ENCODE peak calls at places on chromosomes 12 and 14, in seven cellular contexts. V, B, X, K, I, L and U are unnamed samples.

GRCh38 chr12:30286345-30286926 is 409.2 kb downstream of the IPO8 start:
- DNase-seq in I (peak), V (peak), L (no peak), K (no peak), B (no peak), X (no peak), U (no peak)

GRCh38 chr12:47281667-47282171 is 202.0 kb upstream of the AMIGO2 start:
- DNase-seq in K (no peak), V (no peak), L (no peak), X (no peak), I (peak), B (no peak), U (no peak)

GRCh38 chr12:66603981-66604380 is 74.9 kb downstream of the GRIP1 start:
- DNase-seq in L (no peak), K (no peak), B (no peak), I (no peak), X (no peak), V (no peak), U (no peak)

GRCh38 chr12:50218386-50218785 is 51.2 kb upstream of the CERS5 start:
- DNase-seq in I (no peak), X (no peak), L (no peak), B (no peak), V (no peak), K (no peak), U (no peak)

GRCh38 chr12:2614341-2614740 is 180.4 kb upstream of the FKBP4 start:
- DNase-seq in K (no peak), B (no peak), V (no peak), I (no peak), L (no peak), X (no peak), U (no peak)

GRCh38 chr14:92693998-92694780 is 54.2 kb downstream of the LGMN start:
- DNase-seq in X (no peak), L (no peak), I (peak), V (no peak), B (no peak), K (no peak), U (no peak)

GRCh38 chr14:55582741-55583140 is 2.7 kb downstream of the KTN1 start:
- DNase-seq in L (no peak), V (no peak), B (no peak), I (no peak), X (no peak), K (no peak), U (no peak)

GRCh38 chr12:58393152-58393551 is 451.8 kb downstream of the ATP23 start:
- DNase-seq in B (no peak), L (no peak), X (peak), K (no peak), I (no peak), V (no peak), U (no peak)

GRCh38 chr12:115075552-115076170 is 391.7 kb upstream of the TBX3 start:
- DNase-seq in X (no peak), L (no peak), I (peak), K (no peak), B (no peak), V (no peak), U (no peak)

GRCh38 chr12:43285248-43285647 is 266.8 kb downstream of the ADAMTS20 start:
- DNase-seq in L (no peak), B (no peak), I (no peak), V (no peak), X (peak), K (no peak), U (no peak)

GRCh38 chr12:38502016-38502415 is 185.4 kb downstream of the ALG10B start:
- DNase-seq in K (no peak), V (no peak), X (no peak), I (no peak), L (no peak), B (no peak), U (no peak)

GRCh38 chr12:108117163-108117849 is 11.8 kb upstream of the WSCD2 start:
- DNase-seq in V (peak), K (no peak), B (no peak), L (no peak), I (peak), X (no peak), U (no peak)

GRCh38 chr12:39505025-39505424 is 62.1 kb upstream of the KIF21A start:
- DNase-seq in L (no peak), B (no peak), K (no peak), V (no peak), X (no peak), I (no peak), U (no peak)

GRCh38 chr12:44628180-44628579 is 247.9 kb downstream of the NELL2 start:
- DNase-seq in I (no peak), B (no peak), V (no peak), X (no peak), K (no peak), L (no peak), U (no peak)

GRCh38 chr12:16238661-16239060 is 38.8 kb downstream of the SLC15A5 start:
- DNase-seq in K (no peak), X (no peak), I (no peak), L (no peak), V (no peak), B (no peak), U (no peak)

GRCh38 chr14:104040539-104040938 is 45.0 kb upstream of the ASPG start:
- DNase-seq in B (no peak), I (no peak), K (no peak), L (no peak), V (no peak), X (no peak), U (no peak)

GRCh38 chr12:48980389-48980952 is 2.3 kb downstream of the WNT1 start:
- DNase-seq in V (peak), L (peak), K (no peak), X (no peak), B (peak), I (no peak), U (no peak)

GRCh38 chr12:55933158-55933798 is 2.3 kb downstream of the DGKA start:
- DNase-seq in L (no peak), I (no peak), K (no peak), X (peak), V (no peak), B (no peak), U (no peak)

GRCh38 chr14:67260965-67261364 is 19.7 kb downstream of the PALS1 start:
- DNase-seq in X (no peak), I (no peak), K (no peak), L (no peak), V (no peak), B (no peak), U (no peak)

GRCh38 chr14:68974759-68975347 is 4.2 kb downstream of the ACTN1 start:
- DNase-seq in V (no peak), I (no peak), L (no peak), X (no peak), K (no peak), B (no peak), U (no peak)

GRCh38 chr12:118103231-118103600 is 595 bp downstream of the VSIG10 start:
- DNase-seq in I (no peak), L (no peak), V (peak), X (no peak), B (no peak), K (no peak), U (no peak)

GRCh38 chr14:58744951-58745350 is 107.2 kb downstream of the DACT1 start:
- DNase-seq in X (no peak), V (no peak), B (no peak), I (no peak), L (no peak), K (no peak), U (no peak)

GRCh38 chr12:7241404-7242005 is 52.0 kb downstream of the PEX5 start:
- DNase-seq in L (no peak), K (no peak), B (no peak), X (no peak), I (peak), V (no peak), U (no peak)